ENCODE peak calls at places on chromosomes 4 and X, in four cellular contexts. U is GM12878, M is SK-N-SH, C is K562. V is an unnamed sample.

GRCh38 chrX:76538860-76539259 is 111.3 kb downstream of the MAGEE1 start:
- DNase-seq in U (no peak), M (no peak), C (no peak), V (no peak)

GRCh38 chrX:46737041-46737440 is 21.9 kb downstream of the SLC9A7 start:
- DNase-seq in C (no peak), U (no peak), M (no peak), V (no peak)

GRCh38 chrX:115616943-115617563 is 56.1 kb downstream of the PLS3 start:
- DNase-seq in C (no peak), M (peak), U (peak), V (no peak)

GRCh38 chr4:35772291-35772690 is 472.0 kb downstream of the ARAP2 start:
- DNase-seq in C (no peak), M (no peak), U (no peak), V (no peak)

GRCh38 chr4:72320185-72320948 is 248.7 kb downstream of the ADAMTS3 start:
- DNase-seq in M (no peak), C (peak), U (no peak), V (no peak)

GRCh38 chr4:119207051-119207450 is 5.5 kb upstream of the USP53 start:
- DNase-seq in U (no peak), C (no peak), M (no peak), V (no peak)

GRCh38 chrX:10568428-10568827 is 52.0 kb downstream of the MID1 start:
- DNase-seq in M (no peak), U (no peak), C (no peak), V (no peak)

GRCh38 chr4:103032575-103032974 is 13.1 kb upstream of the SLC9B1 start:
- DNase-seq in M (peak), U (no peak), C (peak), V (peak)

GRCh38 chrX:150038977-150039599 is 100.8 kb upstream of the EOLA2 start:
- DNase-seq in U (no peak), M (no peak), C (no peak), V (no peak)

GRCh38 chr4:101155859-101156430 is 191.4 kb downstream of the PPP3CA start:
- DNase-seq in C (no peak), M (no peak), U (no peak), V (no peak)

GRCh38 chrX:47158131-47158530 is 13.1 kb downstream of the RBM10 start:
- DNase-seq in M (peak), U (no peak), C (no peak), V (no peak)

GRCh38 chr4:126898815-126899214 is 733.9 kb upstream of the INTU start:
- DNase-seq in C (no peak), M (no peak), U (no peak), V (no peak)

GRCh38 chrX:112669834-112670233 is 9.9 kb downstream of the LHFPL1 start:
- DNase-seq in U (no peak), C (no peak), M (no peak), V (no peak)

GRCh38 chrX:85051627-85052026 is 48.0 kb downstream of the APOOL start:
- DNase-seq in C (no peak), M (no peak), U (no peak), V (no peak)

GRCh38 chr4:112526061-112526460 is 10.1 kb upstream of the NEUROG2 start:
- DNase-seq in C (no peak), M (no peak), U (no peak), V (no peak)

GRCh38 chrX:86002076-86002896 is 45.1 kb downstream of the CHM start:
- DNase-seq in C (peak), U (no peak), M (no peak), V (peak)

GRCh38 chr4:174214102-174214878 is 69.2 kb downstream of the FBXO8 start:
- DNase-seq in U (no peak), M (no peak), C (no peak), V (no peak)

GRCh38 chr4:150569384-150569987 is 12.5 kb upstream of the MAB21L2 start:
- DNase-seq in U (no peak), M (no peak), C (peak), V (no peak)

GRCh38 chrX:113033966-113034680 is 193.5 kb upstream of the AMOT start:
- DNase-seq in C (no peak), M (no peak), U (no peak), V (no peak)

GRCh38 chr4:169008478-169008877 is 1.6 kb downstream of the CBR4 start:
- DNase-seq in C (peak), M (no peak), U (no peak), V (no peak)

GRCh38 chrX:135434258-135435138 is 12.8 kb downstream of the SMIM10L2A start:
- DNase-seq in U (no peak), C (no peak), M (no peak), V (no peak)

GRCh38 chr4:3671571-3672464 is 94.4 kb upstream of the ADRA2C start:
- DNase-seq in U (no peak), C (no peak), M (no peak), V (no peak)
- TF ChIP-seq GABPA in U (no peak), C (no peak), M (no peak), V (no peak)

DNA sequence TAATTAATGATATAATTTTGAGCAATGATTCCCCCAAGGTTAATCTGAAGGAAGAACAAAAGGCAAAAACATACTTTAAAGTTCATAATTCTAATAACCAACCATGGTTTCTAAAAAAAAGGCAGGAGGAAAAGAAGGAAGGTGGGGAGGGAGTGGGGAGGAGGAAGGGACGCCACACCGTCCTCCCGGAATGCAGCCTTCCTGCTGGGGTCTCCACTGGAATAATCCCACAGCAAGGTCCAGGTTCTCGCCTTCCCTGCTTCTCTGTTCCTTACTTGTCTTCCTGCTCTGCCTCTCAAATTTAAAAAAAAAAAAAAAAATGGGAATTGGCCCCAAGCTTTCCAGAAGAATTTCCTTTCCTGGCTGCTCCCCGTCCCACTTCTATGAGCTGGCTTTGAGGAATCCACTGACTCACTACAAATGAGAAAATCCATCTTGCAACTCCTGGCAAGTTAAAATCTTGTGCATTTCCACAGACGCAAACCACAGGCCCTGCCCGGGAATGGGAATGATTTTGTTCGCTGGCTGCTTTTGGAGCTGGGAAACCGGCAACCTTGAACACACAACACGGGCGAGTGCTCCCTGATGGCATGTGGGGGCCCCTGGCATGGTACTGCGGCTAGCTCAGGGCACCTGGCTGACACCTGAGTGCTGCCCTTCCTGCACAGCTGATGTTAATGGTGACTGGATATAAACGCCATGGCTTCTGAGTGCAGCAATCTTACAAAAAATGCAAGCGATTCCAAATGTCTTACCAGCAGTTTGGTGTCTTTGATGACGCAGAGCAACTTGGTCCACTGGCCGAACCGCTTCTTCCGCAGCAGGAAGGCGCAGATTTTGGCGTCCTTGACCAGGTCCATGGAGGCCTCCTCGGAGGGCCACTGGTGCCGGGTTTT is 97.0 kb downstream of the AFAP1 start:
- DNase-seq in M (no peak), C (no peak), U (no peak), V (no peak)
- TF ChIP-seq POLR2AphosphoS5 in M (peak), C (no peak), U (no peak), V (no peak)

GRCh38 chr4:154491731-154492249 is at the start of gene DCHS2:
- DNase-seq in C (peak), M (peak), U (no peak), V (no peak)

GRCh38 chr4:154490589-154491340 is 834 bp downstream of the DCHS2 start:
- DNase-seq in M (peak), C (no peak), U (no peak), V (no peak)

GRCh38 chr4:154491341-154491679 is 289 bp downstream of the DCHS2 start:
- DNase-seq in C (no peak), U (no peak), M (peak), V (no peak)

GRCh38 chr4:154489558-154490260 is 1.9 kb downstream of the DCHS2 start:
- DNase-seq in M (peak), C (no peak), U (no peak), V (no peak)

GRCh38 chr4:154490261-154490588 is 1.4 kb downstream of the DCHS2 start:
- DNase-seq in C (no peak), U (no peak), M (no peak), V (no peak)
- H3K4me3 ChIP-seq in C (no peak), U (no peak), M (no peak), V (no peak)

GRCh38 chrX:41518127-41518840 is 71.1 kb downstream of the NYX start:
- DNase-seq in M (no peak), U (no peak), C (no peak), V (no peak)
- TF ChIP-seq GABPA in M (no peak), U (no peak), C (no peak), V (no peak)

GRCh38 chr4:20264688-20265087 is 13.0 kb downstream of the SLIT2 start:
- DNase-seq in U (no peak), C (no peak), M (no peak), V (no peak)

GRCh38 chr4:20262221-20262620 is 10.5 kb downstream of the SLIT2 start:
- DNase-seq in C (no peak), U (no peak), M (no peak), V (no peak)

GRCh38 chr4:20265726-20266125 is 14.0 kb downstream of the SLIT2 start:
- DNase-seq in C (no peak), M (no peak), U (no peak), V (no peak)

GRCh38 chr4:20268028-20268427 is 16.3 kb downstream of the SLIT2 start:
- DNase-seq in M (no peak), U (no peak), C (no peak), V (no peak)

GRCh38 chr4:20266215-20267082 is 14.7 kb downstream of the SLIT2 start:
- DNase-seq in U (no peak), M (no peak), C (no peak), V (no peak)
- TF ChIP-seq POLR2AphosphoS5 in U (no peak), M (no peak), C (no peak), V (no peak)

DNA sequence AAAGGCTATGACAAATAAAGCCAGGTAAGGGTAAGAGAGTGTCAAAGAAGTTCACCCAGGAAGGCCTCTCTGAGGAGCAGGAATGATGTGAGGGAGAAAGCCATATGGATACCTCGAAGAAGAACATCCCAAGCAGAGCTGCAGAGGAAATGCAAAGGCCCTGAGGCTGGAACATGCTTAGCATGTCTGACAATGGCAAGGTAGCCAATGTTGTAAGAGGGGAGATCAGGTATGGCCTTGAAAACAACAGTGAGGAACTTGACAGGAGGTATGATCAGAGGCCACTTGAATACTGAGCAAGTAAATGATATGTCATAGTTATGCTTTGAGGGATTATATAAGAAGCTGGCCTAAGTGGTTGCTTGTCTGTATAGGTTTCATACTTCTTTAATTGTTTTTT is 3.8 kb downstream of the SCFD2 start:
- DNase-seq in C (no peak), U (no peak), M (no peak), V (no peak)
- H3K4me3 ChIP-seq in C (no peak), U (peak), M (no peak), V (no peak)

DNA sequence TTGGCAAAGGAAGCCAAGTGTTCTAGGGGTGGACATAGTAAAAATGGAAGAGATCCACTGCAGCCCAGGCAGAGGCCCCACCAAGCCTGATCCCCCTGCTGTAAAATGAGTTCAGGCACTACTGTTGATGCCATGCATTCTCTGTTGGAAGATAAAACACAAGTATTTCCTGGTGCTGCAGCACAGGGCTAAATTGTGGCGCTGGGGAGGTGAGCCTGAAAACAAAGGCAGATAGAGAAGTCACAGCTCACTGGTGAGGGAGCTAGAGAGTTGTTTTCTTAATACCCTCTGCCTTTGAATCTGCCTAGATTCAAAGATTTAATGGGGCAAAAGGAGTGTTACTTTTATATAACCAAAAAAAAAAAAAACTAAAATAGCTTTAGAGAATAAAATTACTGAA is 218.9 kb downstream of the NWD2 start:
- DNase-seq in M (no peak), U (no peak), C (no peak), V (no peak)
- TF ChIP-seq GABPA in M (no peak), U (no peak), C (no peak), V (no peak)

GRCh38 chrX:154413142-154413541 is 1.8 kb downstream of the TAFAZZIN start:
- DNase-seq in U (no peak), M (no peak), C (no peak), V (no peak)

GRCh38 chrX:154409222-154409871 is at the start of gene DNASE1L1:
- DNase-seq in U (no peak), C (peak), M (no peak), V (peak)

GRCh38 chrX:154411322-154411980 is at the start of gene TAFAZZIN:
- DNase-seq in C (peak), U (no peak), M (peak), V (peak)

GRCh38 chrX:154412468-154412867 is 1.1 kb downstream of the TAFAZZIN start:
- DNase-seq in M (peak), U (no peak), C (no peak), V (peak)

DNA sequence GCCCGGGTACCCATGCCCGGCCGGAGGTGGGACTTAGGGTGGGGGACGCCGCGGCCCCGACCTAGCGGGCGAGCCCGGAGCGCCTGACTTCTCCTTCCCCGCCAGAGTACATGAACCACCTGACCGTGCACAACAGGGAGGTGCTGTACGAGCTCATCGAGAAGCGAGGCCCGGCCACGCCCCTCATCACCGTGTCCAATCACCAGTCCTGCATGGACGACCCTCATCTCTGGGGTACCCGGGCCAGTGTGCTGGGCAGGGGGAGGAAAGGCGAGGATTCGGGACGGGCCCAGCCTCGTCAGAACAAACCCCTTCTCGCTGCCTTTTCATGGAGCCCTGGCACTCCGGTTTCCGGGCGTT is 622 bp downstream of the TAFAZZIN start:
- DNase-seq in C (peak), U (no peak), M (peak), V (peak)
- TF ChIP-seq POLR2AphosphoS5 in C (peak), U (no peak), M (no peak), V (no peak)

GRCh38 chr4:146632770-146633470 is 5.8 kb upstream of the POU4F2 start:
- DNase-seq in M (no peak), C (no peak), U (no peak), V (no peak)

GRCh38 chr4:146638801-146639351 is at the start of gene POU4F2:
- DNase-seq in C (no peak), M (peak), U (no peak), V (no peak)

GRCh38 chr4:146637853-146638800 is 566 bp upstream of the POU4F2 start:
- DNase-seq in M (peak), U (no peak), C (no peak), V (no peak)

GRCh38 chr4:146634825-146635224 is 3.9 kb upstream of the POU4F2 start:
- DNase-seq in C (no peak), U (no peak), M (no peak), V (no peak)

DNA sequence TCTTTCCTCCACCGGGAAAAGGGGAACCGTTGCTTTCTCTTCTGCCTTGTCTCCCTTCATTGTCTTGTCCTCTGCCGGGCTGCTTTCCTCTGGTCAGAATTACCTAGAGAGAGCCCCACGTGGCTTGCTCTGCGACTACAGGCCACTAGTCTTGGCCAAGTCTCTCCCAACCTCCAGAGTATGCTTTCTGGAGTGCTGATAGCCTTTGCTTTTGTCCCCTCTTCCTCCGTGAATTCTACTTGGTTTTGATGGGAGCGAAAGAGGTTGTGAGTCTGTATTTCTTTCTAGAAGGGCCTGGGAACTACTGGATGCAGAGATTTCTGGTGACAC is 5.3 kb upstream of the POU4F2 start:
- DNase-seq in C (no peak), M (no peak), U (no peak), V (no peak)
- H3K4me3 ChIP-seq in C (no peak), M (no peak), U (no peak), V (no peak)

V was measured in HL-60.